ENCODE peak calls at places on chromosomes 16 and 17, in four cellular contexts. C is ovary, R is stomach, G is IMR-90. A is an unnamed sample.
A peak's percentile ranks its signal among the peaks of the same experiment; 100 is the strongest.

GRCh38 chr17:78401246-78401645 is 22.8 kb downstream of the PGS1 start:
- DNase-seq in C (no peak), R (no peak), G (peak; percentile 31), A (no peak)

GRCh38 chr17:68343976-68344375 is 52.7 kb downstream of the ARSG start:
- DNase-seq in C (no peak), R (no peak), G (no peak), A (no peak)

GRCh38 chr17:46818319-46818928 is at the start of gene WNT3:
- DNase-seq in C (no peak), R (no peak), G (no peak), A (peak; percentile 45)

GRCh38 chr16:47377156-47377555 is 83.7 kb downstream of the ITFG1 start:
- DNase-seq in C (no peak), R (no peak), G (peak; percentile 82), A (no peak)

GRCh38 chr17:67452681-67453554 is 75.8 kb downstream of the PITPNC1 start:
- DNase-seq in C (no peak), R (no peak), G (no peak), A (no peak)

GRCh38 chr16:88809068-88809675 is 2.6 kb downstream of the APRT start:
- DNase-seq in C (no peak), R (no peak), G (no peak), A (no peak)

GRCh38 chr17:28897769-28898259 is 281 bp upstream of the FLOT2 start:
- DNase-seq in C (no peak), R (no peak), G (no peak), A (peak; percentile 58)

GRCh38 chr16:87062569-87063442 is 254.4 kb downstream of the C16orf95 start:
- DNase-seq in C (peak; percentile 71), R (peak; percentile 73), G (peak; percentile 67), A (peak; percentile 83)

GRCh38 chr17:36183811-36184765 is 7.7 kb upstream of the TBC1D3B start:
- DNase-seq in C (no peak), R (no peak), G (no peak), A (no peak)

GRCh38 chr16:22721497-22722100 is 92.4 kb upstream of the HS3ST2 start:
- DNase-seq in C (no peak), R (no peak), G (no peak), A (no peak)

GRCh38 chr17:48529191-48529979 is 1.4 kb downstream of the HOXB1 start:
- DNase-seq in C (no peak), R (no peak), G (no peak), A (no peak)

GRCh38 chr17:48835971-48836370 is 5.1 kb downstream of the CALCOCO2 start:
- DNase-seq in C (no peak), R (peak; percentile 49), G (no peak), A (no peak)

GRCh38 chr16:29926675-29927522 is 873 bp upstream of the KCTD13 start:
- DNase-seq in C (peak; percentile 32), R (no peak), G (peak; percentile 23), A (peak; percentile 40)

GRCh38 chr17:35973333-35974260 is 7.7 kb downstream of the CCL16 start:
- DNase-seq in C (no peak), R (no peak), G (peak; percentile 32), A (no peak)

GRCh38 chr16:69935278-69935711 is 15.8 kb upstream of the CLEC18A start:
- DNase-seq in C (no peak), R (no peak), G (no peak), A (no peak)

GRCh38 chr16:22687031-22687530 is 126.9 kb upstream of the HS3ST2 start:
- DNase-seq in C (no peak), R (no peak), G (no peak), A (no peak)

DNA sequence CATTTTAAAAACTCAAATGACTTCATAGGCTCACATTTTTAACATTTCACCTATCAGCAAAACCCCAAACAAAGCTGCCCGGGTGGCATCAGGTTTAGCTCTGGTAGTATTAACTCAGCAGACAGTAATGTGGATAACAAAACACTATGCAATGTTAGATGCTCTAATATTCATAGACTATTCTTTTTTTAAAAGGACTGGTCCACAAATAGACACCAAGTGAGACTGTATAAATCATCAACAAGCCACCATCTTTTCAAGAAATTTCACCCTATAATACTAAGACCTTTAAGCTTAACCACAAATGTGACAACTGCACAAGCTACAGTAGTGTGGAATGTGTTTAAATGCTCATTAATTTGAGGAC is 20.2 kb downstream of the SNN start:
- DNase-seq in C (no peak), R (no peak), G (no peak), A (no peak)
- H3K4me3 ChIP-seq in C (no peak overlapping the region), R (no peak overlapping the region), G (no peak overlapping the region), A (no peak overlapping the region)

DNA sequence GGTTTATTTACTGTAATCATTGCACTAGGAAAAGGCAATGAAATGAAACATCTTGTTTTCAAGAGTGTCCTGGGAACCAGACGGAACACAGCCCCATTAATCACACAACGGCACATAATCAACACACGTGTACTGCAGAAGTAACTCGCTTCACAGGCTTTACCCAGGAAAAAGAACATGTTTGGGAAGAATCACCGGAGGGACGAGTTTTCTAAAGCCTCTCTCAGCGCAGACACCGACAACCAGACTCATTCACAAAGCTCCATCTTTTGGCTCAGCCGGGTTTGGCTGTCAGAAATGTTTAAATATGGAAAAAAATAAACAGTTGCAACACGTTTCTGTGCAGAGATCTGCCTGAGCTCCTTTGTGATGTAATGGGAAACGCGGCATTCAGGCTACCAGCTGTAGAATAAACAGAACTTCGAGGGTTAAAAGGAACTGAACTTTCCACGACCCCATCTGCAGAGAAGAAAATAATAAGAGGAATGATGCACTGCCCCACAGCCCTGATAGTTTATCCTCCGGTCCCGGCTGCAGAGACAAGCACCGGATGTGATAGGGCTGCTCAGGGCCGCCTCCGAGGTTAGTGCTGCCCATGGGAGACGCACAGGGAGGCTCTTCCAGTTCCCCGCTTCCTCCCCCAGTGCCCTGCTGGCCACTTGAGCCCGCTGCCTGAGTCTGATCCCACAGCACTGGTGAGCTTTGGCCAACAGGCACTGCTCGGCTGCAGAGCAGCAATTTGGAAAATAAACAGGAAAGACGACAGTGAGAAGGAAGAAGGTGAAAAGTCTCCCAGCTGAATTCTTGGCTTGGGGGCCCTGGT is 119.8 kb downstream of the HIC1 start:
- DNase-seq in C (peak; percentile 73), R (no peak), G (peak; percentile 99), A (peak; percentile 54)
- TF ChIP-seq CTCF in C (no peak), R (no peak), G (peak; percentile 25), A (no peak)

GRCh38 chr16:1776672-1776955 is 3.7 kb upstream of the MRPS34 start:
- DNase-seq in C (no peak), R (no peak), G (no peak), A (no peak)

GRCh38 chr16:1776991-1777374 is 4.0 kb upstream of the MRPS34 start:
- DNase-seq in C (no peak), R (no peak), G (no peak), A (no peak)

GRCh38 chr16:1775846-1776671 is 3.1 kb upstream of the MRPS34 start:
- DNase-seq in C (no peak), R (no peak), G (no peak), A (no peak)

GRCh38 chr16:1778200-1779179 is 3.9 kb downstream of the SPSB3 start:
- DNase-seq in C (peak; percentile 16), R (no peak), G (no peak), A (no peak)

GRCh38 chr16:1777375-1778199 is 4.7 kb upstream of the MRPS34 start:
- DNase-seq in C (peak; percentile 26), R (no peak), G (no peak), A (no peak)
- TF ChIP-seq POLR2A in C (no peak), R (no peak), G (no peak), A (no peak)

DNA sequence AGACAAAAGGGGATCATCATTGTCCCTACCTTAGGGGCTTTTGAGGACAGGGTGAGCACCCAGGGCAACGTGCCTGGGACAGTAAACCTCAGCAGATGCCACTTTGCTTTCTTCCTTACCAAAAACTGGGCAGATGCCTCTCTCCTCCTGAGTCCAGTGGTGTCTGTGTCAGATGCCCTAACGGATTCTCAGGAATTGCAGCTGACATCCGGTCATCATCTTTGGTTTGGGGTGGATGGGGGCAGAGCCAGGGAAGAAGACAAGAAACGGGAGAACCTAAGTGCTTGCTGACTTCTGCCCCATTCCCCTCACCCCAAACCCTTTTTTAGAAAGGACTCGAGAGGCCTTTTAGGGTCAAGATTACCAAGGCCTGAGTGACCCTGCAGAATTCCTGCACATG is 187.5 kb downstream of the MSI2 start:
- DNase-seq in C (no peak), R (no peak), G (no peak), A (no peak)
- H3K4me3 ChIP-seq in C (no peak overlapping the region), R (no peak overlapping the region), G (no peak overlapping the region), A (no peak overlapping the region)

DNA sequence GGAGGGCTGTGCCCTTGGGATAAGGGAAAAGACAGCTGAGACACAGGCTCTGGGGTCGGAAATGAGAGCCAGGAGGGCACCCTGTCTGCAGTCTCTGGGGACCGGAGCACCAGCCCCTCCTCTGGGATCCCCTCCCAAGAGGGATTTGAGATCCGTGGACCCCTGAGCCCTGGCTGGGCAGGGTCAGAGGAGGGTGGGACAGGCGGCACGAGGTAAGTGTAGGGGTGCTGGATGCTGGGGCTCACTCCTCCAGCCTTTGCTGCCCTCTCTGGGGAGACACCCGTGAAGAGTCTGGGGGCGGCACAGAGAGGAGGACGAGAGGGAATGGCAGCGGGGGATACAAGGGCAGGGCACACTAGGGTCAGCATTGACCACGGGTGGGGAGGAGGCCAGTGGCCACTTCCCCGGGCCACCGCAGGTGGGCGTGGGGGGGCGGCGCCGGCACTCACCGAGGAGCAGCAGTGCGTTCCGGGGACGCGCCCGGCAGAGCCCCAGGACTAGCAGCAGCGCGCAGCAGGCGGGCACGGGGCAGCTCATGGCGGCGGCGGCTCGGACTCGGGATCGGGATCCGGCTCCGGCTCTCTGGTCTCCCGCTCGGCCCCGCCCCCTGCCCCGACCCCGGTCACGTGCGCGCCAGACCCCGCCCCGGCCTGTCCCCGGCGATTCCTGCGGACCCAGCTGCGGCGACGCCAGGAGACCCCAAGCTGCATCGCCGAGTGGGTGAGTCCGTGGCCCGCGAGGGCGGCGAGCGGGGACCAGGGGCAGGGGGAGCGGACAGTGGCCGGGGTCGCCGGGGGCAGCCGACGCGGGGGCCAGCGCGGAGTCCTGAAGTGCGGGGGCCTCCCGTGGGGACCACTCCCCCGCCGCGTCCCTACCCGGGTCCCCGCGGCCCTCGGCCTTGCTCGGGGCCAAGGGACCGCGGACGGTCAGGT is at the start of the genes SGSH and SLC26A11:
- DNase-seq in C (peak; percentile 85), R (peak; percentile 87), G (peak; percentile 45), A (peak; percentile 87)
- TF ChIP-seq CTCF in C (no peak), R (no peak), G (no peak), A (no peak)

GRCh38 chr17:45316271-45317112 is at the start of gene MAP3K14:
- DNase-seq in C (peak; percentile 73), R (peak; percentile 75), G (peak; percentile 64), A (peak; percentile 68)
- TF ChIP-seq POLR2A in C (peak; percentile 96), R (peak; percentile 78), G (peak; percentile 95), A (peak; percentile 73)

GRCh38 chr17:79950711-79951110 is 85.0 kb downstream of the TBC1D16 start:
- DNase-seq in C (no peak), R (no peak), G (no peak), A (no peak)
- H3K4me3 ChIP-seq in C (no peak overlapping the region), R (no peak overlapping the region), G (no peak overlapping the region), A (no peak overlapping the region)

GRCh38 chr16:64983983-64984382 is 137.9 kb downstream of the CDH11 start:
- DNase-seq in C (peak; percentile 25), R (no peak), G (peak; percentile 89), A (peak; percentile 62)
- TF ChIP-seq CTCF in C (no peak), R (peak; percentile 21), G (peak; percentile 74), A (peak; percentile 62)

A was measured in testis.